ENCODE peak calls at places on chromosome 4, in six cellular contexts. B, P, I, E, M and Y are unnamed samples.

GRCh38 chr4:138407329-138407728 is 165.2 kb upstream of the SLC7A11 start:
- DNase-seq in M (no peak), E (no peak), P (no peak), I (no peak), B (no peak), Y (no peak)

GRCh38 chr4:170420255-170420693 is 330.5 kb upstream of the AADAT start:
- DNase-seq in B (peak), M (no peak), P (no peak), I (no peak), E (no peak), Y (no peak)

GRCh38 chr4:7365472-7366179 is 69.1 kb downstream of the PSAPL1 start:
- DNase-seq in P (no peak), E (no peak), I (peak), B (no peak), M (no peak), Y (peak)

GRCh38 chr4:156169011-156169410 is 215.3 kb upstream of the CTSO start:
- DNase-seq in E (no peak), B (peak), M (no peak), I (peak), P (no peak), Y (peak)

GRCh38 chr4:65589331-65589730 is 81.0 kb downstream of the EPHA5 start:
- DNase-seq in P (no peak), I (no peak), M (no peak), B (no peak), E (no peak), Y (no peak)

GRCh38 chr4:1090465-1091440 is 22.6 kb downstream of the RNF212 start:
- DNase-seq in I (no peak), E (no peak), P (no peak), M (no peak), B (no peak), Y (no peak)

GRCh38 chr4:11470709-11471441 is 42.2 kb upstream of the HS3ST1 start:
- DNase-seq in E (no peak), M (peak), I (no peak), B (no peak), P (no peak), Y (no peak)

GRCh38 chr4:140691369-140691768 is 64.8 kb downstream of the TBC1D9 start:
- DNase-seq in E (no peak), B (peak), P (no peak), I (no peak), M (no peak), Y (no peak)

GRCh38 chr4:3476341-3476747 is 13.2 kb downstream of the DOK7 start:
- DNase-seq in M (no peak), I (no peak), E (no peak), P (no peak), B (no peak), Y (no peak)

GRCh38 chr4:169756971-169757574 is 671 bp downstream of the HPF1 start:
- DNase-seq in B (no peak), I (no peak), P (no peak), M (no peak), E (no peak), Y (no peak)

GRCh38 chr4:11480683-11481082 is 52.0 kb upstream of the HS3ST1 start:
- DNase-seq in B (no peak), I (no peak), M (no peak), P (no peak), E (no peak), Y (peak)

GRCh38 chr4:155805016-155805415 is 46.2 kb downstream of the GUCY1B1 start:
- DNase-seq in P (no peak), E (no peak), M (no peak), I (no peak), B (no peak), Y (no peak)

GRCh38 chr4:126364290-126364978 is 1049.7 kb downstream of the FAT4 start:
- DNase-seq in I (no peak), B (peak), M (no peak), P (no peak), E (no peak), Y (no peak)

GRCh38 chr4:109978704-109979103 is 66.0 kb downstream of the EGF start:
- DNase-seq in I (no peak), M (no peak), E (no peak), B (no peak), P (no peak), Y (no peak)